ENCODE peak calls at places on chromosomes 2 and 18, in six cellular contexts. P, C, K, N, L and F are unnamed samples.

GRCh38 chr18:6414723-6415362 is at the start of gene L3MBTL4:
- DNase-seq in P (no peak), C (peak; percentile 16), K (peak; percentile 88), N (no peak), L (no peak), F (peak; percentile 53)

GRCh38 chr2:74458957-74459290 is 686 bp downstream of the WBP1 start:
- DNase-seq in P (no peak), C (no peak), K (no peak), N (no peak), L (no peak), F (no peak)

GRCh38 chr2:170076189-170076588 is 101.8 kb upstream of the MYO3B start:
- DNase-seq in P (no peak), C (no peak), K (no peak), N (no peak), L (no peak), F (no peak)

GRCh38 chr2:212723226-212723625 is 184.6 kb upstream of the ERBB4 start:
- DNase-seq in P (no peak), C (no peak), K (no peak), N (no peak), L (no peak), F (no peak)

GRCh38 chr2:32745191-32745590 is 117.3 kb downstream of the TTC27 start:
- DNase-seq in P (no peak), C (no peak), K (no peak), N (no peak), L (no peak), F (no peak)

GRCh38 chr2:128488429-128488828 is 169.8 kb upstream of the HS6ST1 start:
- DNase-seq in P (no peak), C (no peak), K (no peak), N (no peak), L (no peak), F (no peak)

GRCh38 chr18:58862851-58863538 is 1.7 kb upstream of the ZNF532 start:
- DNase-seq in P (no peak), C (peak; percentile 41), K (peak; percentile 66), N (peak; percentile 73), L (no peak), F (peak; percentile 40)

GRCh38 chr2:75007061-75007460 is 48.6 kb downstream of the POLE4 start:
- DNase-seq in P (no peak), C (no peak), K (no peak), N (no peak), L (no peak), F (no peak)

GRCh38 chr2:28583899-28584553 is 88.2 kb downstream of the PLB1 start:
- DNase-seq in P (no peak), C (peak; percentile 82), K (peak; percentile 2), N (peak; percentile 93), L (no peak), F (no peak)

GRCh38 chr2:144712277-144712944 is 192.5 kb upstream of the ZEB2 start:
- DNase-seq in P (no peak), C (no peak), K (no peak), N (no peak), L (no peak), F (no peak)

GRCh38 chr2:13572466-13572865 is 855.7 kb downstream of the TRIB2 start:
- DNase-seq in P (no peak), C (no peak), K (no peak), N (no peak), L (no peak), F (no peak)

GRCh38 chr18:48669991-48670750 is 131.3 kb downstream of the CTIF start:
- DNase-seq in P (no peak), C (no peak), K (no peak), N (no peak), L (no peak), F (no peak)

GRCh38 chr2:143946436-143947385 is 573.2 kb downstream of the ZEB2 start:
- DNase-seq in P (no peak), C (no peak), K (peak; percentile 67), N (no peak), L (no peak), F (no peak)

GRCh38 chr2:190988910-190989309 is 25.1 kb downstream of the STAT1 start:
- DNase-seq in P (no peak), C (no peak), K (no peak), N (no peak), L (no peak), F (no peak)

GRCh38 chr2:155908567-155908966 is 424.0 kb downstream of the NR4A2 start:
- DNase-seq in P (no peak), C (no peak), K (no peak), N (no peak), L (no peak), F (no peak)

GRCh38 chr2:40716879-40717278 is 265.0 kb upstream of the SLC8A1 start:
- DNase-seq in P (no peak), C (no peak), K (no peak), N (no peak), L (no peak), F (no peak)

GRCh38 chr2:43005975-43006833 is 213.8 kb upstream of the HAAO start:
- DNase-seq in P (no peak), C (no peak), K (no peak), N (no peak), L (no peak), F (no peak)

GRCh38 chr2:143870696-143871095 is 649.2 kb downstream of the ZEB2 start:
- DNase-seq in P (no peak), C (no peak), K (no peak), N (no peak), L (no peak), F (no peak)

GRCh38 chr2:230205034-230205433 is 14.8 kb downstream of the SP110 start:
- DNase-seq in P (no peak), C (no peak), K (no peak), N (no peak), L (no peak), F (no peak)

GRCh38 chr18:62885804-62886203 is 170.5 kb downstream of the PHLPP1 start:
- DNase-seq in P (no peak), C (no peak), K (no peak), N (no peak), L (no peak), F (no peak)

GRCh38 chr2:99382163-99382562 is 45.0 kb downstream of the EIF5B start:
- DNase-seq in P (no peak), C (no peak), K (no peak), N (no peak), L (no peak), F (no peak)

GRCh38 chr2:96436961-96437360 is 68.2 kb downstream of the NEURL3 start:
- DNase-seq in P (no peak), C (no peak), K (no peak), N (no peak), L (no peak), F (no peak)

GRCh38 chr18:64244571-64244970 is 95.7 kb upstream of the LINC00305 start:
- DNase-seq in P (no peak), C (no peak), K (peak; percentile 19), N (no peak), L (no peak), F (no peak)

GRCh38 chr2:68230246-68231060 is 21.9 kb downstream of the PPP3R1 start:
- DNase-seq in P (no peak), C (no peak), K (no peak), N (no peak), L (no peak), F (no peak)

GRCh38 chr2:68837861-68838341 is 33.3 kb downstream of the BMP10 start:
- DNase-seq in P (no peak), C (no peak), K (no peak), N (no peak), L (no peak), F (no peak)

GRCh38 chr2:180040146-180040925 is 33.2 kb upstream of the CWC22 start:
- DNase-seq in P (no peak), C (no peak), K (no peak), N (no peak), L (no peak), F (no peak)

GRCh38 chr2:205543937-205544702 is 138.2 kb upstream of the NRP2 start:
- DNase-seq in P (no peak), C (no peak), K (no peak), N (no peak), L (no peak), F (no peak)

GRCh38 chr2:199861116-199861774 is 10.3 kb upstream of the FTCDNL1 start:
- DNase-seq in P (no peak), C (no peak), K (peak; percentile 60), N (no peak), L (no peak), F (no peak)

GRCh38 chr2:83233284-83233683 is 1225.8 kb downstream of the SUCLG1 start:
- DNase-seq in P (no peak), C (no peak), K (no peak), N (no peak), L (no peak), F (no peak)

GRCh38 chr2:239928457-239929350 is 96.4 kb downstream of the NDUFA10 start:
- DNase-seq in P (no peak), C (peak; percentile 13), K (no peak), N (peak; percentile 54), L (no peak), F (no peak)